ENCODE peak calls at places on chromosomes 3 and 15, in four cellular contexts. J, W, T and E are unnamed samples.

GRCh38 chr15:45393851-45394250 is 15.5 kb upstream of the GATM start:
- DNase-seq in J (no peak), W (no peak), T (no peak), E (no peak)

GRCh38 chr3:87796137-87796899 is 262.5 kb downstream of the CGGBP1 start:
- DNase-seq in J (no peak), W (no peak), T (no peak), E (no peak)

GRCh38 chr3:63565220-63565619 is 87.3 kb upstream of the SNTN start:
- DNase-seq in J (no peak), W (no peak), T (no peak), E (no peak)

GRCh38 chr15:101070502-101071273 is 151.5 kb downstream of the LRRK1 start:
- DNase-seq in J (no peak), W (peak), T (no peak), E (peak)

GRCh38 chr15:78205337-78205736 is 29.0 kb downstream of the ACSBG1 start:
- DNase-seq in J (no peak), W (no peak), T (no peak), E (no peak)

GRCh38 chr3:12139111-12139511 is 19.6 kb downstream of the TIMP4 start:
- DNase-seq in J (no peak), W (peak), T (no peak), E (peak)

GRCh38 chr3:141065258-141065657 is 14.1 kb downstream of the SPSB4 start:
- DNase-seq in J (no peak), W (no peak), T (no peak), E (no peak)

GRCh38 chr3:51593697-51594096 is 55.2 kb downstream of the RAD54L2 start:
- DNase-seq in J (no peak), W (no peak), T (no peak), E (no peak)

GRCh38 chr15:78127882-78128281 is 3.4 kb downstream of the CIB2 start:
- DNase-seq in J (no peak), W (no peak), T (no peak), E (no peak)

GRCh38 chr3:12764171-12764776 is 5.2 kb upstream of the TMEM40 start:
- DNase-seq in J (no peak), W (no peak), T (no peak), E (no peak)

GRCh38 chr3:194824676-194825075 is 139.0 kb downstream of the FAM43A start:
- DNase-seq in J (no peak), W (no peak), T (peak), E (no peak)

GRCh38 chr3:76367281-76367680 is 581.9 kb upstream of the ZNF717 start:
- DNase-seq in J (no peak), W (no peak), T (no peak), E (no peak)

GRCh38 chr3:154690413-154690812 is 260.4 kb upstream of the GPR149 start:
- DNase-seq in J (no peak), W (no peak), T (no peak), E (no peak)

GRCh38 chr3:134485075-134485536 is 679 bp downstream of the ANAPC13 start:
- DNase-seq in J (no peak), W (no peak), T (no peak), E (no peak)

GRCh38 chr3:24138876-24139256 is 193.8 kb downstream of the NR1D2 start:
- DNase-seq in J (no peak), W (no peak), T (no peak), E (no peak)

GRCh38 chr3:146163584-146163983 is 2.6 kb upstream of the PLOD2 start:
- DNase-seq in J (no peak), W (peak), T (no peak), E (peak)

GRCh38 chr3:35633332-35634124 is 5.8 kb upstream of the ARPP21 start:
- DNase-seq in J (no peak), W (no peak), T (no peak), E (no peak)

GRCh38 chr15:100437261-100437660 is 91.5 kb downstream of the CERS3 start:
- DNase-seq in J (no peak), W (no peak), T (no peak), E (no peak)

GRCh38 chr15:74133071-74133702 is 2.8 kb downstream of the ISLR2 start:
- DNase-seq in J (no peak), W (no peak), T (no peak), E (no peak)

GRCh38 chr3:132293231-132293630 is 24.0 kb upstream of the ACP3 start:
- DNase-seq in J (no peak), W (no peak), T (no peak), E (no peak)

GRCh38 chr15:38553071-38553470 is 11.5 kb downstream of the RASGRP1 start:
- DNase-seq in J (no peak), W (no peak), T (no peak), E (no peak)

GRCh38 chr3:83224101-83224868 is 1462.8 kb upstream of the GBE1 start:
- DNase-seq in J (no peak), W (no peak), T (no peak), E (no peak)

GRCh38 chr15:70376929-70377691 is 279.4 kb upstream of the TLE3 start:
- DNase-seq in J (no peak), W (no peak), T (peak), E (peak)